ENCODE peak calls at places on chromosomes 2 and 18, in nine cellular contexts. A is NCI-H146, W is uterus, V is pulmonary artery endothelial cell, R is epithelial cell of esophagus, C is AML-193, F is Peyer's patch, H is GM04504, U is Right ventricle myocardium superior. S is an unnamed sample.

GRCh38 chr2:148957023-148957422 is 81.5 kb upstream of the LYPD6B start:
- DNase-seq in A (no peak), W (no peak), V (no peak), R (peak; percentile 23), C (no peak), F (no peak), H (no peak), U (no peak), S (no peak)

GRCh38 chr2:119475857-119476244 is 44.2 kb downstream of the TMEM37 start:
- DNase-seq in A (no peak), W (no peak), V (no peak), R (no peak), C (no peak), F (no peak), H (no peak), U (no peak), S (no peak)

GRCh38 chr2:127293758-127294562 is at the start of gene ERCC3:
- DNase-seq in A (peak; percentile 93), W (peak; percentile 79), V (peak; percentile 27), R (peak; percentile 74), C (peak; percentile 34), F (peak; percentile 83), H (peak; percentile 47), U (peak; percentile 94), S (peak; percentile 74)

GRCh38 chr2:45273412-45274189 is 264.3 kb upstream of the SIX2 start:
- DNase-seq in A (peak; percentile 95), W (no peak), V (no peak), R (no peak), C (no peak), F (no peak), H (no peak), U (no peak), S (no peak)

GRCh38 chr2:133143649-133144048 is 424.6 kb downstream of the NCKAP5 start:
- DNase-seq in A (no peak), W (no peak), V (no peak), R (no peak), C (no peak), F (no peak), H (no peak), U (no peak), S (no peak)

GRCh38 chr2:96116879-96117533 is 635 bp upstream of the ADRA2B start:
- DNase-seq in A (peak; percentile 55), W (no peak), V (no peak), R (peak; percentile 47), C (peak; percentile 10), F (peak; percentile 77), H (peak; percentile 7), U (peak; percentile 65), S (peak; percentile 56)

GRCh38 chr18:11178951-11179549 is 29.7 kb upstream of the PIEZO2 start:
- DNase-seq in A (no peak), W (peak; percentile 26), V (no peak), R (no peak), C (no peak), F (no peak), H (no peak), U (peak; percentile 65), S (no peak)

GRCh38 chr2:42881732-42882131 is 89.3 kb upstream of the HAAO start:
- DNase-seq in A (no peak), W (no peak), V (no peak), R (peak; percentile 93), C (no peak), F (no peak), H (no peak), U (no peak), S (no peak)

GRCh38 chr2:236568068-236568921 is 1.3 kb upstream of the ACKR3 start:
- DNase-seq in A (no peak), W (peak; percentile 42), V (no peak), R (peak; percentile 33), C (no peak), F (peak; percentile 71), H (no peak), U (peak; percentile 78), S (no peak)

GRCh38 chr18:25229080-25229479 is 122.9 kb downstream of the ZNF521 start:
- DNase-seq in A (no peak), W (peak; percentile 55), V (peak; percentile 99), R (no peak), C (no peak), F (no peak), H (peak; percentile 48), U (no peak), S (no peak)

GRCh38 chr18:477565-477964 is 22.9 kb downstream of the COLEC12 start:
- DNase-seq in A (peak; percentile 60), W (no peak), V (no peak), R (peak; percentile 17), C (no peak), F (no peak), H (no peak), U (no peak), S (no peak)

GRCh38 chr18:56799756-56800155 is 148.6 kb downstream of the WDR7 start:
- DNase-seq in A (no peak), W (no peak), V (no peak), R (peak; percentile 4), C (no peak), F (no peak), H (no peak), U (no peak), S (no peak)

GRCh38 chr2:36704475-36705150 is 8.1 kb downstream of the VIT start:
- DNase-seq in A (no peak), W (no peak), V (no peak), R (no peak), C (no peak), F (no peak), H (no peak), U (no peak), S (no peak)

GRCh38 chr2:176169711-176170110 is 12.6 kb downstream of the HOXD3 start:
- DNase-seq in A (no peak), W (no peak), V (no peak), R (no peak), C (no peak), F (no peak), H (no peak), U (no peak), S (no peak)

GRCh38 chr18:62525611-62526010 is 2.8 kb downstream of the ZCCHC2 start:
- DNase-seq in A (no peak), W (no peak), V (no peak), R (no peak), C (no peak), F (no peak), H (no peak), U (no peak), S (no peak)

GRCh38 chr2:88059979-88060906 is 4.7 kb upstream of the KRCC1 start:
- DNase-seq in A (peak; percentile 55), W (no peak), V (no peak), R (peak; percentile 64), C (peak; percentile 46), F (no peak), H (no peak), U (no peak), S (no peak)

GRCh38 chr2:232979871-232980461 is 33.1 kb downstream of the NGEF start:
- DNase-seq in A (no peak), W (no peak), V (no peak), R (peak; percentile 77), C (no peak), F (peak; percentile 70), H (peak; percentile 31), U (no peak), S (no peak)

GRCh38 chr2:54599914-54600313 is 123.5 kb upstream of the EML6 start:
- DNase-seq in A (no peak), W (peak; percentile 57), V (no peak), R (peak; percentile 97), C (no peak), F (peak; percentile 65), H (no peak), U (peak; percentile 81), S (peak; percentile 38)

GRCh38 chr18:27715751-27716150 is 461.2 kb downstream of the CDH2 start:
- DNase-seq in A (no peak), W (no peak), V (no peak), R (no peak), C (no peak), F (no peak), H (no peak), U (no peak), S (no peak)

GRCh38 chr2:55864351-55865084 is 59.1 kb downstream of the EFEMP1 start:
- DNase-seq in A (no peak), W (no peak), V (no peak), R (no peak), C (no peak), F (no peak), H (no peak), U (no peak), S (no peak)

GRCh38 chr2:8761529-8762164 is 75.8 kb downstream of the KIDINS220 start:
- DNase-seq in A (peak; percentile 57), W (no peak), V (no peak), R (peak; percentile 41), C (peak; percentile 50), F (no peak), H (peak; percentile 14), U (no peak), S (no peak)

GRCh38 chr18:48927286-48928080 is 23.3 kb downstream of the SMAD7 start:
- DNase-seq in A (no peak), W (no peak), V (no peak), R (no peak), C (no peak), F (peak; percentile 51), H (no peak), U (no peak), S (no peak)

GRCh38 chr18:60554961-60555360 is 182.4 kb upstream of the MC4R start:
- DNase-seq in A (peak; percentile 17), W (no peak), V (no peak), R (no peak), C (no peak), F (no peak), H (no peak), U (no peak), S (no peak)

GRCh38 chr2:191155608-191156071 is 4.8 kb upstream of the STAT4 start:
- DNase-seq in A (peak; percentile 5), W (no peak), V (peak; percentile 15), R (peak; percentile 66), C (peak; percentile 68), F (no peak), H (no peak), U (no peak), S (no peak)

GRCh38 chr2:64367868-64368267 is 86.1 kb upstream of the LGALSL start:
- DNase-seq in A (no peak), W (no peak), V (no peak), R (no peak), C (no peak), F (no peak), H (no peak), U (no peak), S (no peak)

GRCh38 chr2:69911985-69912563 is 2.8 kb upstream of the MXD1 start:
- DNase-seq in A (peak; percentile 52), W (no peak), V (no peak), R (peak; percentile 69), C (peak; percentile 67), F (no peak), H (peak; percentile 36), U (no peak), S (no peak)

GRCh38 chr2:28395334-28396061 is 2.8 kb downstream of the FOSL2 start:
- DNase-seq in A (no peak), W (peak; percentile 76), V (no peak), R (peak; percentile 75), C (peak; percentile 79), F (peak; percentile 72), H (peak; percentile 57), U (peak; percentile 71), S (no peak)

GRCh38 chr2:73269686-73270465 is 14.4 kb downstream of the FBXO41 start:
- DNase-seq in A (peak; percentile 53), W (no peak), V (no peak), R (no peak), C (no peak), F (no peak), H (no peak), U (no peak), S (no peak)

S was measured in activated T-helper 2 cell treated with anti-CD3 and anti-CD28 coated beads, Interferon-gamma antibody, Interleukin-2, Interleukin-4, amounts not matched to agents 10 μg/mL and 5 μg/mL and 100 μg/mL, durations not matched to agents 14 hours and 24 hours and 36 hours.